ENCODE peak calls at places on chromosomes 12 and 14, in ten cellular contexts. K, H, V, P, F, E, U, A, I and C are unnamed samples.

GRCh38 chr14:105944632-105945610 is 418.5 kb downstream of the TMEM121 start:
- DNase-seq in K (peak), H (no peak), V (no peak), P (no peak), F (no peak), E (no peak), U (no peak), A (no peak), I (no peak), C (peak)

GRCh38 chr14:67317822-67318221 is 41.8 kb downstream of the ATP6V1D start:
- DNase-seq in K (no peak), H (no peak), V (no peak), P (no peak), F (no peak), E (no peak), U (no peak), A (no peak), I (no peak), C (no peak)

GRCh38 chr14:65753061-65753460 is 340.5 kb downstream of the FUT8 start:
- DNase-seq in K (no peak), H (no peak), V (no peak), P (no peak), F (no peak), E (no peak), U (no peak), A (no peak), I (no peak), C (no peak)

GRCh38 chr12:2267624-2268477 is 215.1 kb downstream of the CACNA1C start:
- DNase-seq in K (peak), H (peak), V (peak), P (peak), F (no peak), E (no peak), U (peak), A (peak), I (peak), C (no peak)

GRCh38 chr12:65275627-65276026 is 2.9 kb upstream of the MSRB3 start:
- DNase-seq in K (no peak), H (no peak), V (peak), P (no peak), F (no peak), E (no peak), U (no peak), A (no peak), I (no peak), C (no peak)

GRCh38 chr12:118874698-118875548 is 106.4 kb upstream of the SRRM4 start:
- DNase-seq in K (no peak), H (no peak), V (no peak), P (peak), F (no peak), E (peak), U (no peak), A (no peak), I (no peak), C (no peak)

GRCh38 chr12:95788637-95789036 is 1.9 kb downstream of the NTN4 start:
- DNase-seq in K (peak), H (peak), V (peak), P (no peak), F (peak), E (no peak), U (peak), A (peak), I (peak), C (no peak)

GRCh38 chr12:90036641-90037040 is 328.0 kb upstream of the ATP2B1 start:
- DNase-seq in K (peak), H (peak), V (peak), P (no peak), F (peak), E (no peak), U (no peak), A (peak), I (peak), C (no peak)

GRCh38 chr12:51368640-51369517 is 22.3 kb downstream of the GALNT6 start:
- DNase-seq in K (no peak), H (peak), V (peak), P (peak), F (peak), E (no peak), U (no peak), A (peak), I (peak), C (peak)

GRCh38 chr12:70619471-70620152 is 17.6 kb downstream of the PTPRB start:
- DNase-seq in K (peak), H (peak), V (no peak), P (no peak), F (no peak), E (no peak), U (no peak), A (peak), I (peak), C (no peak)

GRCh38 chr12:118980407-118981014 is 830 bp upstream of the SRRM4 start:
- DNase-seq in K (no peak), H (no peak), V (no peak), P (peak), F (no peak), E (peak), U (no peak), A (no peak), I (no peak), C (peak)

GRCh38 chr12:10182662-10183061 is 3.8 kb downstream of the TMEM52B start:
- DNase-seq in K (peak), H (peak), V (peak), P (no peak), F (no peak), E (no peak), U (peak), A (peak), I (peak), C (no peak)

GRCh38 chr14:59918824-59919581 is 941 bp upstream of the LRRC9 start:
- DNase-seq in K (peak), H (peak), V (no peak), P (no peak), F (peak), E (peak), U (peak), A (peak), I (peak), C (no peak)

GRCh38 chr12:21713138-21713537 is 55.5 kb upstream of the LDHB start:
- DNase-seq in K (no peak), H (no peak), V (no peak), P (no peak), F (no peak), E (no peak), U (no peak), A (no peak), I (no peak), C (no peak)

GRCh38 chr14:95659986-95660385 is 26.2 kb upstream of the TCL1B start:
- DNase-seq in K (peak), H (no peak), V (no peak), P (no peak), F (no peak), E (no peak), U (no peak), A (no peak), I (no peak), C (no peak)

GRCh38 chr12:11861864-11862600 is 208.7 kb upstream of the BCL2L14 start:
- DNase-seq in K (no peak), H (no peak), V (no peak), P (no peak), F (no peak), E (no peak), U (no peak), A (no peak), I (no peak), C (no peak)

GRCh38 chr14:101927859-101928258 is 36.5 kb upstream of the DYNC1H1 start:
- DNase-seq in K (peak), H (peak), V (peak), P (no peak), F (no peak), E (no peak), U (peak), A (peak), I (peak), C (peak)

GRCh38 chr12:15268927-15269552 is 47.8 kb upstream of the RERG start:
- DNase-seq in K (peak), H (peak), V (peak), P (peak), F (peak), E (peak), U (peak), A (peak), I (peak), C (no peak)

GRCh38 chr14:74922752-74923401 is at the start of gene RPS6KL1:
- DNase-seq in K (peak), H (peak), V (peak), P (peak), F (peak), E (peak), U (peak), A (peak), I (peak), C (peak)

GRCh38 chr14:67562025-67562775 is 29.1 kb downstream of the PLEKHH1 start:
- DNase-seq in K (no peak), H (no peak), V (no peak), P (no peak), F (no peak), E (no peak), U (no peak), A (no peak), I (no peak), C (no peak)

GRCh38 chr12:2842948-2843347 is 8.1 kb upstream of the NRIP2 start:
- DNase-seq in K (no peak), H (no peak), V (no peak), P (no peak), F (no peak), E (no peak), U (no peak), A (no peak), I (no peak), C (no peak)

GRCh38 chr12:21826549-21826940 is 52.0 kb upstream of the KCNJ8 start:
- DNase-seq in K (no peak), H (no peak), V (no peak), P (no peak), F (no peak), E (no peak), U (no peak), A (no peak), I (no peak), C (no peak)

GRCh38 chr14:31950331-31950730 is 126.8 kb upstream of the ARHGAP5 start:
- DNase-seq in K (no peak), H (no peak), V (no peak), P (no peak), F (no peak), E (no peak), U (no peak), A (no peak), I (no peak), C (no peak)

GRCh38 chr14:96197969-96198368 is 6.7 kb upstream of the BDKRB2 start:
- DNase-seq in K (no peak), H (no peak), V (no peak), P (no peak), F (peak), E (no peak), U (no peak), A (no peak), I (no peak), C (no peak)

GRCh38 chr12:108004368-108004767 is 124.7 kb upstream of the WSCD2 start:
- DNase-seq in K (peak), H (no peak), V (no peak), P (peak), F (no peak), E (peak), U (peak), A (no peak), I (no peak), C (no peak)

GRCh38 chr12:27981874-27982273 is 9.3 kb upstream of the PTHLH start:
- DNase-seq in K (peak), H (peak), V (peak), P (no peak), F (no peak), E (no peak), U (peak), A (peak), I (peak), C (no peak)

GRCh38 chr12:123094349-123095073 is 56.4 kb downstream of the PITPNM2 start:
- DNase-seq in K (peak), H (peak), V (peak), P (no peak), F (no peak), E (no peak), U (peak), A (peak), I (peak), C (no peak)

GRCh38 chr12:69779928-69780327 is 41.3 kb downstream of the RAB3IP start:
- DNase-seq in K (peak), H (peak), V (peak), P (peak), F (peak), E (peak), U (peak), A (peak), I (peak), C (no peak)

GRCh38 chr12:25386823-25387134 is 136.1 kb upstream of the KRAS start:
- DNase-seq in K (no peak), H (no peak), V (no peak), P (no peak), F (no peak), E (no peak), U (no peak), A (no peak), I (no peak), C (no peak)
- H3K9ac ChIP-seq in K (peak), H (peak), V (peak), P (peak), F (peak), E (no peak), U (peak), A (peak), I (peak), C (peak)

DNA sequence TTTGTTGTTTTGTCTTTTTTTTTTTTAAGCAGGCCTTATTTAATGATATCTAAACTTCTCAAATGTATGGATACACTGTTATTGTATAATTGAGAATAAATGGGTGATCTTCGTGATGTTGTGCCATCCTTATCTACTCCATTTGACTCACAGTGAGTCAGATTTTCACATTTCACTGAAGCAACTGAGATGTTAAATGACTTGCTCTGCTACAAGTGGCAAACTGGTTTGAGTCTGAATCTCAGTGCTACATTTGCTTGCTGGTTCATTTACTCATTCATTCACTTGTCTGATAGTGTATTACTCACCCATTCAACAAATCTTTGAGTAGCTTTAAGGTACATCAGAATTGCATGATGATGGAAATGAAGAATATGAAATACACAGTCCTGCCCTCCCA is 2.6 kb downstream of the KIAA0586 start:
- DNase-seq in K (peak), H (peak), V (peak), P (no peak), F (peak), E (no peak), U (peak), A (peak), I (peak), C (no peak)
- H3K9ac ChIP-seq in K (no peak), H (no peak), V (no peak), P (no peak), F (no peak), E (no peak), U (no peak), A (peak), I (no peak), C (no peak)

DNA sequence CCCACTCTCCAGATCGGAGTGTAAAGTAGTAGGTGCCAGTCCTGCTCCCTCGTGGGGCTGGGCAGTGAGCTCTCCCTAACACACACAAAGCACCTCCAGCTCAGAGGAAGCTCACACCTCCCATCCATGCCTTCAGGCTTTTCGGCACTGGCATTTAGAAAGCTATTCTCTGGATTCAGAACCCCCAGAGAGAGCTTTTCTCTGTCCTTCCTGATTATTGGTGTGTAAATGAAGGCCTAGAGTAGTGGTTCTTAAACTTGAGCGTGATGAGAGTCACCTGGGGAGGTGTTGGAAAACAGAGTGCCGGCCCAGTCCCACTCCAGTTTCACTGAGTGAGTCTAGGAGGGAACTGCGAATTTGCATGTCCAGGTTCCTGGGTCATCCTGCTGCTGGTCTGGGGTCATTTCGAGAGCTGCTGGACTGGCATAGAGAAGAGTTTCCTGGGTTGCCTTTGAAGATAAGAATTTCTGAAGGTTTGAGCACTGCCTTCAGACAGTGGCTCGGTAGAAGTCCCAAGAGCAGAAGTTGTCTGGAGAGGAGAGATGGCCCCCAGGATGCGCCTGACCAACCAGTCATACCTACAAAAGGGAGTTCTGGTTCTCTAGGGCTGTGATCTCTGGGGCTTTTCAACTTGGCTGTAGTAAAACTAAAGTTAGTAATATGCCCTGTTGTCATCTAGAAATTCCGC is 15.1 kb downstream of the CD9 start:
- DNase-seq in K (no peak), H (no peak), V (no peak), P (peak), F (no peak), E (no peak), U (no peak), A (no peak), I (no peak), C (no peak)
- H3K9ac ChIP-seq in K (peak), H (no peak), V (peak), P (no peak), F (peak), E (no peak), U (no peak), A (peak), I (no peak), C (peak)

DNA sequence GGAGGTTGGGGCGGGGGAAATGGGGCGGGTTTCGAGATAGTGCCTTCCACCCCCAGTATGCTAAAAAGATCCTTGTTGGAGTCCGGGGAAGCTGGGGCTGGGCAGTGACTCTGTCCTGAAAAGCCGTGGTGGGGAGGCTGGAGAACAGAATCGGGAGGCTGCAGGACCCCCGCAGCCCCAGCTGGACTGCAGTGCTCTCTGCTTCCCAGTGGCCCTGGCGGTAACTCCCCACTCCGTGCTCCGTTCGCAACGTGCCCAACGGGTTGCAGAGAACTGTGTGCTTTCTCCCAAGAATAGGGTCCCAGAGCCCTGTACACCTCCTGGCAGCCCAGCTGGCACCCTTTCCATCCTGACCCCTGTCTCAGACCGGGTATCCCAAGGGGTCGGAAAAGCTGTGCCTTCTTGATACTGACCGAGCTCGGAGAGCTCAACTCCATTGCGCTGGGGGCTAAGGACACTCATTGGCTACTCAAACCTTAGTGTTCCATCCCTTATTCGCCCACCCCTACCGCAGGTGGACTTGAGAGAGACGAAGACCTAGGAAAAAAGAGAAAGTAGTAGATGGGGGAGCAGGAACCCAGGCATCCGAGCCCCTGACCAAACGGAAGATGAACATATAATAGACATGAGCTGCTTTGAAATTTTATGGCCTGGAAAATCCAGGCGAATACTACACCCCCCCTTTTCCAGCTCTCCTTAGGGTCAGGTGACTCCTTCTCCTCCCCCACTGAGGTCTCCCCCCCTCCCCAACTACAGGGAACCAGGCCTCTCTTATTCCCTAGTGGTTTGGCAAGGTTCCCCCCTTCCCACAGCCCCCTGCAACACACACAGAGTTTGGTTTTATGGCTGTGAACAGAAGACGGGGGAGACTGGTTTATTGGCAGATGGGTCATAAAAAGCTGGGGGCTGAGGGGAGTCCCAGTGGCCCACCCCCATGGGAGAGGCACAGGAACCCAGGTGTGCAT is 1.3 kb downstream of the GDF11 start:
- DNase-seq in K (peak), H (no peak), V (no peak), P (no peak), F (peak), E (no peak), U (peak), A (no peak), I (no peak), C (no peak)
- H3K9ac ChIP-seq in K (peak), H (peak), V (no peak), P (peak), F (no peak), E (peak), U (peak), A (peak), I (peak), C (peak)

GRCh38 chr12:100207311-100207710 is 6.7 kb downstream of the ACTR6 start:
- DNase-seq in K (no peak), H (no peak), V (no peak), P (no peak), F (no peak), E (no peak), U (no peak), A (no peak), I (no peak), C (no peak)
- H3K9ac ChIP-seq in K (no peak), H (no peak), V (no peak), P (no peak), F (no peak), E (no peak), U (no peak), A (no peak), I (no peak), C (no peak)

DNA sequence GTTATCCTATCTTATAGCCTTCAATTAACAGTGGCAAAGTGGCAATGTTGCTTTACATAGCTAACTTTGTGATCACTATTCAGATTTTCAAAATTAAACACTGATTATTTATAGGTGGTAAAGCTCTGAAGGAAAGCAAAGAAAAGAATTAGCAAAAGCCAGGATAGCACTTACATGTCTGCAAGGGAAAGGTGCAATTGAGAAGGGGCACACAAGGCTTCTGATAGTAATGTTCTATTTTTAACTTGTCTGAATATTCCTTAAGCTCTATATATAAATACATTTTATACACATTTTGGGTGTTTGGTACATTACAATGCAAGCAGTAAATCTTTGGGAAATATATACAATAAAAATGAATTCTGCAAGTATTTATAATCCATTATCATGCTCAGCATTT is 10.9 kb downstream of the NAP1L1 start:
- DNase-seq in K (no peak), H (no peak), V (no peak), P (no peak), F (no peak), E (no peak), U (no peak), A (no peak), I (no peak), C (no peak)
- H3K9ac ChIP-seq in K (no peak), H (no peak), V (no peak), P (no peak), F (no peak), E (no peak), U (no peak), A (no peak), I (no peak), C (no peak)

DNA sequence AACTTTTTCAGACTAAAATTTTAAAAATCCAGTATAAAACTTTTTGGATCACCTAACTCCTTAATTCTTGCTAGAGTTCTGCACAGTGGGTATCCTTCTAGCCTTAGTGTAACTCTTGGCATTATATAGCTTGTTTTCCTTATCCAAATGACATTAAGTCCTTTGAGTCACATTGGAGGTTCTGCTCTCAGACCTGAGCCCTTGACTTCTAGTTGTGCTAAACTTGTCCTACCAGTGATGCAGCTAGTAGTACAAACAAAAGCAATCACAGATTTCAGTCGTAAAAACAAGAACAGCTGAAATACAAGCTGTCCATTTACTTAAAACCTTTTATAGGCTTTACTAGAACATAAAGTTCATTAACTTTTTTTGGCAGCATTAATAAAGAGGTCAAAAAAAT is 10.5 kb downstream of the ZBTB1 start:
- DNase-seq in K (no peak), H (no peak), V (no peak), P (no peak), F (no peak), E (no peak), U (no peak), A (no peak), I (no peak), C (no peak)
- H3K9ac ChIP-seq in K (no peak), H (no peak), V (no peak), P (no peak), F (no peak), E (no peak), U (no peak), A (no peak), I (no peak), C (no peak)